ENCODE peak calls at places on chromosomes 6 and 20, in nine cellular contexts. I, W, F, C, T, U, J, G and K are unnamed samples.

GRCh38 chr20:34820805-34821578 is 4.5 kb downstream of the NCOA6 start:
- DNase-seq in I (no peak), W (no peak), F (no peak), C (no peak), T (no peak), U (no peak), J (no peak), G (no peak), K (no peak)

GRCh38 chr6:108558372-108559096 is 2.2 kb upstream of the FOXO3 start:
- DNase-seq in I (peak), W (peak), F (peak), C (peak), T (peak), U (peak), J (peak), G (peak), K (peak)

GRCh38 chr6:219641-220198 is 72.6 kb upstream of the DUSP22 start:
- DNase-seq in I (peak), W (peak), F (peak), C (peak), T (peak), U (no peak), J (peak), G (no peak), K (peak)

GRCh38 chr6:35895560-35895959 is 25.3 kb downstream of the SRPK1 start:
- DNase-seq in I (no peak), W (peak), F (no peak), C (no peak), T (no peak), U (no peak), J (peak), G (no peak), K (no peak)

GRCh38 chr6:32370510-32370909 is 1.2 kb downstream of the TSBP1 start:
- DNase-seq in I (no peak), W (peak), F (no peak), C (peak), T (no peak), U (no peak), J (no peak), G (no peak), K (no peak)

GRCh38 chr6:92827104-92827503 is 592.3 kb downstream of the EPHA7 start:
- DNase-seq in I (no peak), W (no peak), F (no peak), C (no peak), T (no peak), U (no peak), J (no peak), G (no peak), K (no peak)

GRCh38 chr6:127173541-127173940 is 55.1 kb downstream of the RSPO3 start:
- DNase-seq in I (peak), W (no peak), F (no peak), C (no peak), T (no peak), U (no peak), J (no peak), G (no peak), K (no peak)

GRCh38 chr20:64166712-64167615 is 2.7 kb downstream of the MYT1 start:
- DNase-seq in I (no peak), W (no peak), F (no peak), C (no peak), T (no peak), U (peak), J (no peak), G (no peak), K (no peak)

GRCh38 chr6:31826793-31827285 is 699 bp upstream of the HSPA1B start:
- DNase-seq in I (peak), W (peak), F (peak), C (no peak), T (peak), U (peak), J (peak), G (peak), K (peak)

GRCh38 chr6:148874698-148875293 is 128.0 kb downstream of the UST start:
- DNase-seq in I (no peak), W (peak), F (no peak), C (peak), T (no peak), U (no peak), J (no peak), G (no peak), K (no peak)

GRCh38 chr6:24274441-24275083 is 83.3 kb downstream of the DCDC2 start:
- DNase-seq in I (no peak), W (peak), F (peak), C (peak), T (no peak), U (no peak), J (no peak), G (no peak), K (no peak)

GRCh38 chr6:169185011-169185521 is 68.6 kb downstream of the THBS2 start:
- DNase-seq in I (no peak), W (no peak), F (no peak), C (no peak), T (no peak), U (no peak), J (no peak), G (no peak), K (no peak)

GRCh38 chr6:106973018-106973840 is 1.3 kb downstream of the CD24 start:
- DNase-seq in I (no peak), W (no peak), F (no peak), C (no peak), T (peak), U (peak), J (peak), G (peak), K (peak)

GRCh38 chr6:157172830-157173536 is 150.3 kb downstream of the TMEM242 start:
- DNase-seq in I (no peak), W (no peak), F (no peak), C (no peak), T (no peak), U (no peak), J (no peak), G (no peak), K (no peak)

GRCh38 chr6:111606620-111607115 is 990 bp upstream of the TRAF3IP2 start:
- DNase-seq in I (no peak), W (no peak), F (peak), C (peak), T (no peak), U (no peak), J (no peak), G (no peak), K (no peak)

GRCh38 chr6:121354764-121355163 is 20.5 kb upstream of the TBC1D32 start:
- DNase-seq in I (no peak), W (no peak), F (no peak), C (peak), T (no peak), U (no peak), J (peak), G (no peak), K (no peak)

GRCh38 chr20:63135411-63135810 is 80.5 kb downstream of the YTHDF1 start:
- DNase-seq in I (peak), W (no peak), F (no peak), C (no peak), T (peak), U (peak), J (no peak), G (no peak), K (no peak)

GRCh38 chr20:38806855-38807655 is 1.6 kb downstream of the PPP1R16B start:
- DNase-seq in I (peak), W (no peak), F (peak), C (no peak), T (no peak), U (peak), J (no peak), G (no peak), K (peak)

GRCh38 chr6:135812085-135812526 is 39.4 kb upstream of the PDE7B start:
- DNase-seq in I (no peak), W (peak), F (peak), C (peak), T (no peak), U (no peak), J (no peak), G (no peak), K (no peak)

GRCh38 chr6:165920896-165921671 is 246.6 kb downstream of the TBXT start:
- DNase-seq in I (no peak), W (no peak), F (no peak), C (peak), T (no peak), U (no peak), J (no peak), G (no peak), K (no peak)

GRCh38 chr20:62668441-62669027 is 26.2 kb downstream of the SLCO4A1 start:
- DNase-seq in I (peak), W (peak), F (peak), C (peak), T (peak), U (no peak), J (peak), G (peak), K (peak)

GRCh38 chr6:158706369-158706982 is 56.6 kb downstream of the SYTL3 start:
- DNase-seq in I (peak), W (peak), F (peak), C (peak), T (peak), U (no peak), J (peak), G (peak), K (peak)

GRCh38 chr6:38404355-38404754 is 235.4 kb downstream of the BTBD9 start:
- DNase-seq in I (no peak), W (peak), F (no peak), C (peak), T (no peak), U (no peak), J (no peak), G (no peak), K (no peak)

GRCh38 chr20:21175433-21175832 is 49.6 kb downstream of the KIZ start:
- DNase-seq in I (no peak), W (no peak), F (no peak), C (no peak), T (no peak), U (no peak), J (no peak), G (no peak), K (no peak)

GRCh38 chr20:44447827-44448419 is 27.8 kb upstream of the TTPAL start:
- DNase-seq in I (no peak), W (no peak), F (no peak), C (no peak), T (no peak), U (no peak), J (no peak), G (no peak), K (peak)

GRCh38 chr20:40284611-40285010 is 404.4 kb downstream of the MAFB start:
- DNase-seq in I (no peak), W (no peak), F (no peak), C (no peak), T (no peak), U (no peak), J (no peak), G (no peak), K (no peak)

GRCh38 chr20:6651561-6651960 is 115.9 kb upstream of the BMP2 start:
- DNase-seq in I (no peak), W (no peak), F (no peak), C (no peak), T (no peak), U (no peak), J (no peak), G (no peak), K (no peak)

GRCh38 chr6:90088009-90088408 is 193.7 kb downstream of the GJA10 start:
- DNase-seq in I (no peak), W (peak), F (peak), C (peak), T (no peak), U (no peak), J (no peak), G (no peak), K (no peak)

GRCh38 chr6:65191412-65191811 is 515.6 kb downstream of the EYS start:
- DNase-seq in I (no peak), W (no peak), F (no peak), C (no peak), T (no peak), U (no peak), J (no peak), G (no peak), K (no peak)

GRCh38 chr20:22425344-22426295 is 158.8 kb downstream of the FOXA2 start:
- DNase-seq in I (no peak), W (no peak), F (no peak), C (no peak), T (no peak), U (no peak), J (no peak), G (no peak), K (no peak)

GRCh38 chr20:22418738-22419137 is 165.6 kb downstream of the FOXA2 start:
- DNase-seq in I (no peak), W (no peak), F (no peak), C (no peak), T (no peak), U (no peak), J (no peak), G (no peak), K (no peak)

GRCh38 chr20:22426772-22427171 is 157.6 kb downstream of the FOXA2 start:
- DNase-seq in I (no peak), W (no peak), F (no peak), C (no peak), T (no peak), U (no peak), J (no peak), G (no peak), K (no peak)

GRCh38 chr20:22420116-22420598 is 164.2 kb downstream of the FOXA2 start:
- DNase-seq in I (no peak), W (no peak), F (no peak), C (no peak), T (no peak), U (no peak), J (no peak), G (no peak), K (no peak)

DNA sequence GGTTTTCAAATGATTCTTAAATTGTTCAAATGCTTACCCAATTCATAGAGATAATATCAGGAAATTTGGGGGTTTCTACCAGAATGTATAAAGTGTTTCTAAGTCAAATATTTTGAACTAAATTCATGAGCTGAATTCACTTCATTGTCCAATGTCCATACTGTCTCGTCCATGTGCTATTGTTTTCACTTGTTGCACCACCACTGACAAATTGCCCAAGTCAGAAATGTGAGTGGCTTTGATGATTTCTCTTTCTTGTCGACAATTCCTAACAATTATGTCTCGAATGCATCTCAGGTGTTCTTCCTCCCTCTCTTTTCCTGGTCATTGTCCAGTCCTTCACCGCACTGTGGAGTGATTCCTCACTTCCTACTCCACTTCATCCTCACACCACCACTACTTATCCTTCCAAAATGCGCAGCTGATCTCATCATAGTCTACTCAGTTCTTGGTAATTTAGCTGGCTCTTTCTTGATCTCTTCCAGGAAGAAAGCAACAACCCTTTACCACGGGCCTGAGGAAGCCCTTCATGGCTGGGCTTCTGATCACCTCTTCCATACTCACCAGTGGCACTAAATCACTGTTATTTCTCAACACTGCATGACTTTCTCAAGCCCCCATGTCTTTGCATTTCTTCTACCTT is 161.1 kb downstream of the FOXA2 start:
- DNase-seq in I (no peak), W (no peak), F (no peak), C (no peak), T (no peak), U (no peak), J (no peak), G (no peak), K (no peak)
- TF ChIP-seq CTCF in I (no peak), W (no peak), F (no peak), C (no peak), T (no peak), U (no peak), J (no peak), G (no peak), K (no peak)

GRCh38 chr6:12458558-12458957 is 168.4 kb downstream of the EDN1 start:
- DNase-seq in I (no peak), W (no peak), F (no peak), C (no peak), T (no peak), U (no peak), J (no peak), G (no peak), K (no peak)

GRCh38 chr6:12459945-12460800 is 170.0 kb downstream of the EDN1 start:
- DNase-seq in I (no peak), W (no peak), F (no peak), C (peak), T (no peak), U (no peak), J (no peak), G (no peak), K (no peak)

GRCh38 chr6:12450446-12450845 is 160.3 kb downstream of the EDN1 start:
- DNase-seq in I (no peak), W (no peak), F (no peak), C (no peak), T (no peak), U (no peak), J (no peak), G (no peak), K (no peak)

DNA sequence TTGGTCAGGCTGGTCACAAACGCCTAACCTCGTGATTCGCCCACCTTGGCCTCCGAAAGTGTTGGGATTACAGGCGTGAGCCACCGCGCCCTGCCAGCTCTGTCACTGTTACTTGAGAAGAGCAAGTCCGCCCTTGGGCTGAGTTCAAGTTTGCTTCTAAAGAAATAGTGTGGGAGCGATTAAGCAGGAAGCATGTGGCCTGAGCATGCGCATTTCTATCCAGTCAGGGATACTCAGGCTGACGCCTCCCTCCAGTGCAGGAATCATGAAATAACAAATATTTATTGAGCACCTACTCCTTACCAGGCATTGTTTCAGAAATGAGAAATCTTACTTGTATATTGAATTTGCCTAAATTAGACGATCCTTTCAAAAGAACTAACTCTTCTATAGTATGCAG is 166.2 kb downstream of the EDN1 start:
- DNase-seq in I (no peak), W (no peak), F (no peak), C (no peak), T (no peak), U (no peak), J (no peak), G (no peak), K (no peak)
- TF ChIP-seq CTCF in I (no peak), W (no peak), F (no peak), C (no peak), T (no peak), U (no peak), J (no peak), G (no peak), K (no peak)

DNA sequence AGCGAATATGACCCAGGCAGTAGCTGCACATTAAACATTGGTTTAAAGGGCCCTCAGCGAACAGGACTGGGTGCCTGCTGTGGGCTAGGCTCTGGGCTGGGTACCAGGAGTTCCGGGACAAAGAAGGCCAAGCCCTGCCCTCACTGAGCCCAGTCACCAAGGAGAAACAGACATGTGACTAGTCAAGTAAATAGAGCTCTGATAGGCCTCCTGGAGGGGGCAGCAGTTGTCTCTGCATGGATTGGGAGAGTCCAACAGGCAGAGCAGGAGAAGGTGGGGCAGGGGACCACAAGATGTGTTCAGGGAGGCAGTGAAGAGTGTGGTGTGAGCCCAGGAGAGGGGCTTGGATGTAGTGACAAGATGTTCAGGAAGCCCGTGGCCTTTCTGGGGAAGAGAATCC is 3.1 kb downstream of the HM13 start:
- DNase-seq in I (no peak), W (peak), F (peak), C (peak), T (peak), U (peak), J (peak), G (peak), K (peak)
- TF ChIP-seq CTCF in I (no peak), W (peak), F (peak), C (peak), T (peak), U (no peak), J (peak), G (no peak), K (no peak)

DNA sequence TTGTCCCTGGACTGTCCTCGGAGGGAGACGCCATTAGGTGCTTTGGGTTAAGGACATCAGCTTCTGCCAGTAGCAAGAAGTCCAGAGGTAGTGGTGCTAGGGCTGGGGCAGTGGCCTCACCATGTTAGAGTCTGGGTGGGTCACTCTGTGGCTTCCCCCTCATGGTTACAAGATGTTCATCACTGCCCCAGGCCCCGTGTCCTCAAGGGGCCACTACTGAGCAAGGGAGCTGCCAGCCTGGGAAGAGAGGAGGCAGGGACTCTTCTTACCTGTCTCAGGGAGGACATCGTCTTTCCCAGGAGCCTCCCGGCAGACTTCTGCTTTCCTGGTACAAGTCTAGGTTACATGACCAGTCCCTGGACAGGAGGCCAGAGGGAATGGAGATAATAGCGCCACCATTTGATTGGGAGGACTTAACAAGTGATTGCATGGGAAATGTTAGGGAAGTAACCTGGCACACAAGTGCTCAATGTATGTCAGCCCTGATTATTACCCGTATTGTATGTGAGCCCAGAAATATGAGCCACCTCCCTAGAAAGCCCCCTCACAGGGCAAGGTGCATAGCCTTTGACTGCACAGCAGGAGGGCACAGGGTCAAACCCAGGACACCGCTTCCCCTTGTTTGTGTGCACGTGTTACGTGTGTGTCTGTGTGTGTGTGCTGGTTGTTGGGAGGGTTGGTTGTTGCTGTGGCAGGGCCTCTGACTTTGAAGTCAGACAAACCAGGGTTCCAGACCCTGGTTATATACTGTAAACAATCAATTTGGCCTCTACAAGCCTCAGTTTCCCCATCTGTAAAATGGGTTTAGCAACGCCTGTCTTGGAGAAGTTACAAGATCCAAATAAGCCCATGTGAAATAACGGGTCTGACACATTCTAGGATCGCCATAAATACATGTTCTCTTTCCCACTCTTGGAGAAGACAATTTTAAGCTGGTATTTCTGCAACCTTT is 30.0 kb downstream of the SIRPA start:
- DNase-seq in I (no peak), W (no peak), F (no peak), C (no peak), T (peak), U (no peak), J (no peak), G (no peak), K (no peak)
- TF ChIP-seq CTCF in I (no peak), W (no peak), F (no peak), C (no peak), T (peak), U (no peak), J (no peak), G (no peak), K (no peak)

GRCh38 chr6:5090603-5091002 is 5.5 kb downstream of the PPP1R3G start:
- DNase-seq in I (no peak), W (no peak), F (no peak), C (no peak), T (no peak), U (no peak), J (no peak), G (no peak), K (no peak)
- TF ChIP-seq CTCF in I (no peak), W (no peak), F (no peak), C (no peak), T (no peak), U (no peak), J (no peak), G (no peak), K (no peak)

GRCh38 chr20:4509825-4510522 is 211.7 kb upstream of the PRND start:
- DNase-seq in I (no peak), W (peak), F (no peak), C (peak), T (no peak), U (no peak), J (no peak), G (no peak), K (no peak)
- TF ChIP-seq CTCF in I (no peak), W (no peak), F (no peak), C (no peak), T (no peak), U (no peak), J (no peak), G (no peak), K (no peak)

GRCh38 chr6:131597448-131597847 is 24.4 kb downstream of the ARG1 start:
- DNase-seq in I (no peak), W (no peak), F (peak), C (peak), T (no peak), U (no peak), J (no peak), G (no peak), K (no peak)
- TF ChIP-seq CTCF in I (peak), W (peak), F (peak), C (peak), T (peak), U (no peak), J (peak), G (no peak), K (no peak)

GRCh38 chr6:145814501-145815350 is at the start of gene FBXO30:
- DNase-seq in I (peak), W (peak), F (peak), C (peak), T (peak), U (peak), J (peak), G (peak), K (peak)
- TF ChIP-seq CTCF in I (no peak), W (no peak), F (no peak), C (no peak), T (no peak), U (peak), J (no peak), G (no peak), K (no peak)